ENCODE peak calls at places on chromosomes 12 and 14, in nine cellular contexts. One of them, this sample, is unnamed.
A peak's percentile ranks its signal among the peaks of the same experiment; 100 is the strongest.

GRCh38 chr12:119780786-119781434 is 96.2 kb downstream of the CIT start:
- DNase-seq in heart left ventricle: no peak
- DNase-seq in cardiac fibroblast: peak; percentile 63
- DNase-seq in fibroblast of the aortic adventitia: peak; percentile 63
- DNase-seq in astrocyte of the spinal cord: peak; percentile 56
- DNase-seq in upper lobe of left lung: no peak
- DNase-seq in AG04449: no peak
- DNase-seq in upper lobe of right lung: no peak
- DNase-seq in Jurkat, Clone E6-1: no peak
- DNase-seq in this sample: no peak

GRCh38 chr14:34981743-34982420 is 910 bp upstream of the SRP54 start:
- DNase-seq in heart left ventricle: no peak
- DNase-seq in cardiac fibroblast: peak; percentile 58
- DNase-seq in fibroblast of the aortic adventitia: no peak
- DNase-seq in astrocyte of the spinal cord: no peak
- DNase-seq in upper lobe of left lung: no peak
- DNase-seq in AG04449: no peak
- DNase-seq in upper lobe of right lung: no peak
- DNase-seq in Jurkat, Clone E6-1: peak; percentile 41
- DNase-seq in this sample: peak; percentile 57

GRCh38 chr12:104763163-104763805 is 194.8 kb downstream of the SLC41A2 start:
- DNase-seq in heart left ventricle: no peak
- DNase-seq in cardiac fibroblast: no peak
- DNase-seq in fibroblast of the aortic adventitia: no peak
- DNase-seq in astrocyte of the spinal cord: no peak
- DNase-seq in upper lobe of left lung: no peak
- DNase-seq in AG04449: no peak
- DNase-seq in upper lobe of right lung: no peak
- DNase-seq in Jurkat, Clone E6-1: no peak
- DNase-seq in this sample: no peak

GRCh38 chr14:77076118-77076631 is 21.9 kb upstream of the CIPC start:
- DNase-seq in heart left ventricle: peak; percentile 85
- DNase-seq in cardiac fibroblast: peak; percentile 97
- DNase-seq in fibroblast of the aortic adventitia: peak; percentile 10
- DNase-seq in astrocyte of the spinal cord: no peak
- DNase-seq in upper lobe of left lung: no peak
- DNase-seq in AG04449: no peak
- DNase-seq in upper lobe of right lung: peak; percentile 79
- DNase-seq in Jurkat, Clone E6-1: no peak
- DNase-seq in this sample: peak; percentile 82

GRCh38 chr12:70774055-70774454 is 136.8 kb upstream of the PTPRB start:
- DNase-seq in heart left ventricle: no peak
- DNase-seq in cardiac fibroblast: no peak
- DNase-seq in fibroblast of the aortic adventitia: peak; percentile 46
- DNase-seq in astrocyte of the spinal cord: peak; percentile 64
- DNase-seq in upper lobe of left lung: no peak
- DNase-seq in AG04449: peak; percentile 21
- DNase-seq in upper lobe of right lung: no peak
- DNase-seq in Jurkat, Clone E6-1: no peak
- DNase-seq in this sample: no peak

GRCh38 chr14:59997496-59997895 is 77.6 kb downstream of the LRRC9 start:
- DNase-seq in heart left ventricle: no peak
- DNase-seq in cardiac fibroblast: peak; percentile 3
- DNase-seq in fibroblast of the aortic adventitia: peak; percentile 26
- DNase-seq in astrocyte of the spinal cord: no peak
- DNase-seq in upper lobe of left lung: no peak
- DNase-seq in AG04449: no peak
- DNase-seq in upper lobe of right lung: no peak
- DNase-seq in Jurkat, Clone E6-1: no peak
- DNase-seq in this sample: no peak

GRCh38 chr14:88013750-88014349 is 8.9 kb downstream of the GPR65 start:
- DNase-seq in heart left ventricle: peak; percentile 69
- DNase-seq in cardiac fibroblast: peak; percentile 85
- DNase-seq in fibroblast of the aortic adventitia: peak; percentile 78
- DNase-seq in astrocyte of the spinal cord: peak; percentile 68
- DNase-seq in upper lobe of left lung: no peak
- DNase-seq in AG04449: peak; percentile 12
- DNase-seq in upper lobe of right lung: peak; percentile 64
- DNase-seq in Jurkat, Clone E6-1: no peak
- DNase-seq in this sample: peak; percentile 80

GRCh38 chr12:132140918-132141841 is 2.9 kb downstream of the DDX51 start:
- DNase-seq in heart left ventricle: peak; percentile 21
- DNase-seq in cardiac fibroblast: no peak
- DNase-seq in fibroblast of the aortic adventitia: no peak
- DNase-seq in astrocyte of the spinal cord: no peak
- DNase-seq in upper lobe of left lung: peak; percentile 78
- DNase-seq in AG04449: no peak
- DNase-seq in upper lobe of right lung: peak; percentile 59
- DNase-seq in Jurkat, Clone E6-1: no peak
- DNase-seq in this sample: no peak

GRCh38 chr14:54169254-54169924 is 212.8 kb upstream of the BMP4 start:
- DNase-seq in heart left ventricle: no peak
- DNase-seq in cardiac fibroblast: no peak
- DNase-seq in fibroblast of the aortic adventitia: peak; percentile 37
- DNase-seq in astrocyte of the spinal cord: peak; percentile 33
- DNase-seq in upper lobe of left lung: no peak
- DNase-seq in AG04449: no peak
- DNase-seq in upper lobe of right lung: no peak
- DNase-seq in Jurkat, Clone E6-1: peak; percentile 96
- DNase-seq in this sample: no peak

GRCh38 chr12:40107803-40108620 is 2.1 kb upstream of the SLC2A13 start:
- DNase-seq in heart left ventricle: no peak
- DNase-seq in cardiac fibroblast: no peak
- DNase-seq in fibroblast of the aortic adventitia: no peak
- DNase-seq in astrocyte of the spinal cord: no peak
- DNase-seq in upper lobe of left lung: peak; percentile 32
- DNase-seq in AG04449: no peak
- DNase-seq in upper lobe of right lung: no peak
- DNase-seq in Jurkat, Clone E6-1: no peak
- DNase-seq in this sample: peak; percentile 36

GRCh38 chr14:68232643-68233055 is 413.1 kb downstream of the RAD51B start:
- DNase-seq in heart left ventricle: peak; percentile 44
- DNase-seq in cardiac fibroblast: peak; percentile 99
- DNase-seq in fibroblast of the aortic adventitia: peak; percentile 100
- DNase-seq in astrocyte of the spinal cord: peak; percentile 99
- DNase-seq in upper lobe of left lung: no peak
- DNase-seq in AG04449: peak; percentile 97
- DNase-seq in upper lobe of right lung: no peak
- DNase-seq in Jurkat, Clone E6-1: no peak
- DNase-seq in this sample: peak; percentile 32

GRCh38 chr12:20950248-20950647 is 139.7 kb downstream of the SLCO1B3 start:
- DNase-seq in heart left ventricle: no peak
- DNase-seq in cardiac fibroblast: peak; percentile 16
- DNase-seq in fibroblast of the aortic adventitia: peak; percentile 15
- DNase-seq in astrocyte of the spinal cord: peak; percentile 44
- DNase-seq in upper lobe of left lung: no peak
- DNase-seq in AG04449: no peak
- DNase-seq in upper lobe of right lung: no peak
- DNase-seq in Jurkat, Clone E6-1: peak; percentile 29
- DNase-seq in this sample: no peak

GRCh38 chr12:40156031-40156764 is 50.3 kb upstream of the SLC2A13 start:
- DNase-seq in heart left ventricle: no peak
- DNase-seq in cardiac fibroblast: no peak
- DNase-seq in fibroblast of the aortic adventitia: no peak
- DNase-seq in astrocyte of the spinal cord: no peak
- DNase-seq in upper lobe of left lung: no peak
- DNase-seq in AG04449: no peak
- DNase-seq in upper lobe of right lung: no peak
- DNase-seq in Jurkat, Clone E6-1: no peak
- DNase-seq in this sample: no peak

GRCh38 chr14:53857625-53858343 is 98.8 kb downstream of the BMP4 start:
- DNase-seq in heart left ventricle: no peak
- DNase-seq in cardiac fibroblast: no peak
- DNase-seq in fibroblast of the aortic adventitia: no peak
- DNase-seq in astrocyte of the spinal cord: no peak
- DNase-seq in upper lobe of left lung: no peak
- DNase-seq in AG04449: no peak
- DNase-seq in upper lobe of right lung: no peak
- DNase-seq in Jurkat, Clone E6-1: no peak
- DNase-seq in this sample: no peak

GRCh38 chr14:94685166-94685581 is 73.0 kb downstream of the SERPINA3 start:
- DNase-seq in heart left ventricle: no peak
- DNase-seq in cardiac fibroblast: no peak
- DNase-seq in fibroblast of the aortic adventitia: no peak
- DNase-seq in astrocyte of the spinal cord: no peak
- DNase-seq in upper lobe of left lung: no peak
- DNase-seq in AG04449: no peak
- DNase-seq in upper lobe of right lung: peak; percentile 52
- DNase-seq in Jurkat, Clone E6-1: no peak
- DNase-seq in this sample: no peak

GRCh38 chr12:34400986-34401658 is 378.8 kb downstream of the ALG10 start:
- DNase-seq in heart left ventricle: peak; percentile 10
- DNase-seq in cardiac fibroblast: no peak
- DNase-seq in fibroblast of the aortic adventitia: no peak
- DNase-seq in astrocyte of the spinal cord: no peak
- DNase-seq in upper lobe of left lung: peak; percentile 63
- DNase-seq in AG04449: no peak
- DNase-seq in upper lobe of right lung: peak; percentile 57
- DNase-seq in Jurkat, Clone E6-1: no peak
- DNase-seq in this sample: peak; percentile 18

GRCh38 chr12:74111688-74112360 is 425.8 kb upstream of the ATXN7L3B start:
- DNase-seq in heart left ventricle: peak; percentile 26
- DNase-seq in cardiac fibroblast: no peak
- DNase-seq in fibroblast of the aortic adventitia: no peak
- DNase-seq in astrocyte of the spinal cord: peak; percentile 46
- DNase-seq in upper lobe of left lung: no peak
- DNase-seq in AG04449: no peak
- DNase-seq in upper lobe of right lung: peak; percentile 34
- DNase-seq in Jurkat, Clone E6-1: peak; percentile 18
- DNase-seq in this sample: no peak

GRCh38 chr14:105880616-105881015 is 354.2 kb downstream of the TMEM121 start:
- DNase-seq in heart left ventricle: no peak
- DNase-seq in cardiac fibroblast: no peak
- DNase-seq in fibroblast of the aortic adventitia: no peak
- DNase-seq in astrocyte of the spinal cord: no peak
- DNase-seq in upper lobe of left lung: peak; percentile 31
- DNase-seq in AG04449: no peak
- DNase-seq in upper lobe of right lung: no peak
- DNase-seq in Jurkat, Clone E6-1: no peak
- DNase-seq in this sample: peak; percentile 31

GRCh38 chr12:3962661-3963483 is 89.7 kb upstream of the PARP11 start:
- DNase-seq in heart left ventricle: peak; percentile 32
- DNase-seq in cardiac fibroblast: no peak
- DNase-seq in fibroblast of the aortic adventitia: no peak
- DNase-seq in astrocyte of the spinal cord: no peak
- DNase-seq in upper lobe of left lung: no peak
- DNase-seq in AG04449: no peak
- DNase-seq in upper lobe of right lung: peak; percentile 69
- DNase-seq in Jurkat, Clone E6-1: peak; percentile 79
- DNase-seq in this sample: peak; percentile 56

GRCh38 chr14:101985957-101986356 is 21.6 kb downstream of the DYNC1H1 start:
- DNase-seq in heart left ventricle: no peak
- DNase-seq in cardiac fibroblast: no peak
- DNase-seq in fibroblast of the aortic adventitia: no peak
- DNase-seq in astrocyte of the spinal cord: no peak
- DNase-seq in upper lobe of left lung: no peak
- DNase-seq in AG04449: no peak
- DNase-seq in upper lobe of right lung: no peak
- DNase-seq in Jurkat, Clone E6-1: no peak
- DNase-seq in this sample: no peak

GRCh38 chr12:4775936-4776335 is 55.7 kb downstream of the GALNT8 start:
- DNase-seq in heart left ventricle: no peak
- DNase-seq in cardiac fibroblast: no peak
- DNase-seq in fibroblast of the aortic adventitia: no peak
- DNase-seq in astrocyte of the spinal cord: no peak
- DNase-seq in upper lobe of left lung: no peak
- DNase-seq in AG04449: no peak
- DNase-seq in upper lobe of right lung: no peak
- DNase-seq in Jurkat, Clone E6-1: no peak
- DNase-seq in this sample: no peak

GRCh38 chr14:105066285-105067071 is 1.2 kb upstream of the GPR132 start:
- DNase-seq in heart left ventricle: no peak
- DNase-seq in cardiac fibroblast: no peak
- DNase-seq in fibroblast of the aortic adventitia: no peak
- DNase-seq in astrocyte of the spinal cord: no peak
- DNase-seq in upper lobe of left lung: peak; percentile 73
- DNase-seq in AG04449: no peak
- DNase-seq in upper lobe of right lung: no peak
- DNase-seq in Jurkat, Clone E6-1: no peak
- DNase-seq in this sample: peak; percentile 52

GRCh38 chr12:53755451-53756290 is 3.9 kb upstream of the CISTR start:
- DNase-seq in heart left ventricle: no peak
- DNase-seq in cardiac fibroblast: no peak
- DNase-seq in fibroblast of the aortic adventitia: no peak
- DNase-seq in astrocyte of the spinal cord: no peak
- DNase-seq in upper lobe of left lung: no peak
- DNase-seq in AG04449: no peak
- DNase-seq in upper lobe of right lung: no peak
- DNase-seq in Jurkat, Clone E6-1: no peak
- DNase-seq in this sample: no peak
- H3K4me3 ChIP-seq in heart left ventricle: no peak overlapping the region
- H3K4me3 ChIP-seq in cardiac fibroblast: no peak overlapping the region
- H3K4me3 ChIP-seq in fibroblast of the aortic adventitia: no peak overlapping the region
- H3K4me3 ChIP-seq in astrocyte of the spinal cord: no peak overlapping the region
- H3K4me3 ChIP-seq in upper lobe of left lung: no peak overlapping the region
- H3K4me3 ChIP-seq in AG04449: no peak overlapping the region
- H3K4me3 ChIP-seq in upper lobe of right lung: no peak overlapping the region
- H3K4me3 ChIP-seq in Jurkat, Clone E6-1: no peak overlapping the region
- H3K4me3 ChIP-seq in this sample: no peak overlapping the region

DNA sequence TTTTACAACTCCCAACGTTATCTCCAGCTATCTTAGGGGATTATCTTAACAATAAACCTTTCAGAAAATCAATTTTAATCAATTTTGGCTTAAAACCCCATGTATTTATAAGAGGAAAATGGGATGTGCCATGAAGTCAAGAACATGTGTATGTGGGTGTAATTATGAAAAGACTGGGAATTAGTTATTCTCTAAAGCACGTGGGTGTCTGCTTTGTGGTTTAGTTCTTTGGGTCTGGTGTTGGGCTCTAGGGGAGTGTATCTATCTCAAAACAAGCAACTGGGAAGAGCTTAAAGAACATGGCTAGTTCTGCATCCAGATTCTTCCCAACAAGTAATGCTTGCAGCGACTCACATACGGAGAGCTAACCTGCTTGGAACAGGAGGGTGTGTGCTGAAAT is 40.1 kb upstream of the MAX start:
- DNase-seq in heart left ventricle: no peak
- DNase-seq in cardiac fibroblast: no peak
- DNase-seq in fibroblast of the aortic adventitia: no peak
- DNase-seq in astrocyte of the spinal cord: no peak
- DNase-seq in upper lobe of left lung: no peak
- DNase-seq in AG04449: no peak
- DNase-seq in upper lobe of right lung: no peak
- DNase-seq in Jurkat, Clone E6-1: no peak
- DNase-seq in this sample: no peak
- H3K4me3 ChIP-seq in heart left ventricle: no peak overlapping the region
- H3K4me3 ChIP-seq in cardiac fibroblast: no peak overlapping the region
- H3K4me3 ChIP-seq in fibroblast of the aortic adventitia: no peak overlapping the region
- H3K4me3 ChIP-seq in astrocyte of the spinal cord: no peak overlapping the region
- H3K4me3 ChIP-seq in upper lobe of left lung: no peak overlapping the region
- H3K4me3 ChIP-seq in AG04449: no peak overlapping the region
- H3K4me3 ChIP-seq in upper lobe of right lung: no peak overlapping the region
- H3K4me3 ChIP-seq in Jurkat, Clone E6-1: no peak overlapping the region
- H3K4me3 ChIP-seq in this sample: no peak overlapping the region

GRCh38 chr12:88306471-88307069 is 164.5 kb downstream of the TMTC3 start:
- DNase-seq in heart left ventricle: no peak
- DNase-seq in cardiac fibroblast: no peak
- DNase-seq in fibroblast of the aortic adventitia: peak; percentile 31
- DNase-seq in astrocyte of the spinal cord: no peak
- DNase-seq in upper lobe of left lung: no peak
- DNase-seq in AG04449: no peak
- DNase-seq in upper lobe of right lung: no peak
- DNase-seq in Jurkat, Clone E6-1: no peak
- DNase-seq in this sample: no peak
- H3K4me3 ChIP-seq in heart left ventricle: no peak overlapping the region
- H3K4me3 ChIP-seq in cardiac fibroblast: no peak overlapping the region
- H3K4me3 ChIP-seq in fibroblast of the aortic adventitia: no peak overlapping the region
- H3K4me3 ChIP-seq in astrocyte of the spinal cord: no peak overlapping the region
- H3K4me3 ChIP-seq in upper lobe of left lung: no peak overlapping the region
- H3K4me3 ChIP-seq in AG04449: no peak overlapping the region
- H3K4me3 ChIP-seq in upper lobe of right lung: no peak overlapping the region
- H3K4me3 ChIP-seq in Jurkat, Clone E6-1: no peak overlapping the region
- H3K4me3 ChIP-seq in this sample: no peak overlapping the region

GRCh38 chr14:50961606-50962259 is 17.4 kb upstream of the PYGL start:
- DNase-seq in heart left ventricle: no peak
- DNase-seq in cardiac fibroblast: peak; percentile 86
- DNase-seq in fibroblast of the aortic adventitia: peak; percentile 97
- DNase-seq in astrocyte of the spinal cord: peak; percentile 93
- DNase-seq in upper lobe of left lung: no peak
- DNase-seq in AG04449: peak; percentile 44
- DNase-seq in upper lobe of right lung: no peak
- DNase-seq in Jurkat, Clone E6-1: no peak
- DNase-seq in this sample: no peak
- H3K4me3 ChIP-seq in heart left ventricle: no peak overlapping the region
- H3K4me3 ChIP-seq in cardiac fibroblast: no peak overlapping the region
- H3K4me3 ChIP-seq in fibroblast of the aortic adventitia: peak overlapping the region; percentile 40
- H3K4me3 ChIP-seq in astrocyte of the spinal cord: no peak overlapping the region
- H3K4me3 ChIP-seq in upper lobe of left lung: no peak overlapping the region
- H3K4me3 ChIP-seq in AG04449: peak overlapping the region; percentile 12
- H3K4me3 ChIP-seq in upper lobe of right lung: no peak overlapping the region
- H3K4me3 ChIP-seq in Jurkat, Clone E6-1: no peak overlapping the region
- H3K4me3 ChIP-seq in this sample: no peak overlapping the region

This sample was measured in right cardiac atrium.